ENCODE peak calls at places on chromosome 16, in ten cellular contexts. One of them, this sample, is unnamed.

GRCh38 chr16:53465606-53466290 is 31.5 kb downstream of the RBL2 start:
- DNase-seq in fibroblast of the aortic adventitia: peak
- DNase-seq in thyroid gland: no peak
- DNase-seq in CD8-positive, alpha-beta T cell: no peak
- DNase-seq in GM23338: no peak
- DNase-seq in heart left ventricle: no peak
- DNase-seq in BJ: no peak
- DNase-seq in testis: no peak
- DNase-seq in activated CD8-positive, alpha-beta T cell treated with anti-CD3 and anti-CD28 coated beads for 36 hours: no peak
- DNase-seq in OCI-LY7: no peak
- DNase-seq in this sample: no peak

GRCh38 chr16:60142991-60143705 is 1409.0 kb upstream of the GOT2 start:
- DNase-seq in fibroblast of the aortic adventitia: no peak
- DNase-seq in thyroid gland: no peak
- DNase-seq in CD8-positive, alpha-beta T cell: no peak
- DNase-seq in GM23338: peak
- DNase-seq in heart left ventricle: no peak
- DNase-seq in BJ: no peak
- DNase-seq in testis: no peak
- DNase-seq in activated CD8-positive, alpha-beta T cell treated with anti-CD3 and anti-CD28 coated beads for 36 hours: no peak
- DNase-seq in OCI-LY7: no peak
- DNase-seq in this sample: no peak

GRCh38 chr16:66308096-66308495 is 58.4 kb upstream of the CDH5 start:
- DNase-seq in fibroblast of the aortic adventitia: no peak
- DNase-seq in thyroid gland: no peak
- DNase-seq in CD8-positive, alpha-beta T cell: no peak
- DNase-seq in GM23338: no peak
- DNase-seq in heart left ventricle: no peak
- DNase-seq in BJ: no peak
- DNase-seq in testis: no peak
- DNase-seq in activated CD8-positive, alpha-beta T cell treated with anti-CD3 and anti-CD28 coated beads for 36 hours: no peak
- DNase-seq in OCI-LY7: no peak
- DNase-seq in this sample: no peak

GRCh38 chr16:80803341-80804060 is 897 bp downstream of the CDYL2 start:
- DNase-seq in fibroblast of the aortic adventitia: no peak
- DNase-seq in thyroid gland: peak
- DNase-seq in CD8-positive, alpha-beta T cell: peak
- DNase-seq in GM23338: peak
- DNase-seq in heart left ventricle: peak
- DNase-seq in BJ: no peak
- DNase-seq in testis: peak
- DNase-seq in activated CD8-positive, alpha-beta T cell treated with anti-CD3 and anti-CD28 coated beads for 36 hours: peak
- DNase-seq in OCI-LY7: peak
- DNase-seq in this sample: no peak

GRCh38 chr16:86294535-86294934 is 215.8 kb upstream of the FOXF1 start:
- DNase-seq in fibroblast of the aortic adventitia: peak
- DNase-seq in thyroid gland: no peak
- DNase-seq in CD8-positive, alpha-beta T cell: no peak
- DNase-seq in GM23338: no peak
- DNase-seq in heart left ventricle: no peak
- DNase-seq in BJ: no peak
- DNase-seq in testis: no peak
- DNase-seq in activated CD8-positive, alpha-beta T cell treated with anti-CD3 and anti-CD28 coated beads for 36 hours: no peak
- DNase-seq in OCI-LY7: no peak
- DNase-seq in this sample: no peak

GRCh38 chr16:89687092-89687940 is 827 bp downstream of the CDK10 start:
- DNase-seq in fibroblast of the aortic adventitia: peak
- DNase-seq in thyroid gland: peak
- DNase-seq in CD8-positive, alpha-beta T cell: no peak
- DNase-seq in GM23338: peak
- DNase-seq in heart left ventricle: no peak
- DNase-seq in BJ: peak
- DNase-seq in testis: no peak
- DNase-seq in activated CD8-positive, alpha-beta T cell treated with anti-CD3 and anti-CD28 coated beads for 36 hours: peak
- DNase-seq in OCI-LY7: peak
- DNase-seq in this sample: no peak

GRCh38 chr16:1654505-1655268 is 23.4 kb upstream of the JPT2 start:
- DNase-seq in fibroblast of the aortic adventitia: no peak
- DNase-seq in thyroid gland: no peak
- DNase-seq in CD8-positive, alpha-beta T cell: no peak
- DNase-seq in GM23338: no peak
- DNase-seq in heart left ventricle: no peak
- DNase-seq in BJ: no peak
- DNase-seq in testis: peak
- DNase-seq in activated CD8-positive, alpha-beta T cell treated with anti-CD3 and anti-CD28 coated beads for 36 hours: no peak
- DNase-seq in OCI-LY7: no peak
- DNase-seq in this sample: no peak

GRCh38 chr16:76386784-76387183 is 109.6 kb downstream of the CNTNAP4 start:
- DNase-seq in fibroblast of the aortic adventitia: peak
- DNase-seq in thyroid gland: no peak
- DNase-seq in CD8-positive, alpha-beta T cell: no peak
- DNase-seq in GM23338: no peak
- DNase-seq in heart left ventricle: no peak
- DNase-seq in BJ: no peak
- DNase-seq in testis: no peak
- DNase-seq in activated CD8-positive, alpha-beta T cell treated with anti-CD3 and anti-CD28 coated beads for 36 hours: no peak
- DNase-seq in OCI-LY7: no peak
- DNase-seq in this sample: no peak

GRCh38 chr16:22092143-22092933 is at the start of gene VWA3A:
- DNase-seq in fibroblast of the aortic adventitia: peak
- DNase-seq in thyroid gland: peak
- DNase-seq in CD8-positive, alpha-beta T cell: no peak
- DNase-seq in GM23338: peak
- DNase-seq in heart left ventricle: no peak
- DNase-seq in BJ: peak
- DNase-seq in testis: no peak
- DNase-seq in activated CD8-positive, alpha-beta T cell treated with anti-CD3 and anti-CD28 coated beads for 36 hours: no peak
- DNase-seq in OCI-LY7: no peak
- DNase-seq in this sample: no peak

GRCh38 chr16:4089811-4090293 is 26.4 kb downstream of the ADCY9 start:
- DNase-seq in fibroblast of the aortic adventitia: no peak
- DNase-seq in thyroid gland: no peak
- DNase-seq in CD8-positive, alpha-beta T cell: no peak
- DNase-seq in GM23338: no peak
- DNase-seq in heart left ventricle: no peak
- DNase-seq in BJ: no peak
- DNase-seq in testis: no peak
- DNase-seq in activated CD8-positive, alpha-beta T cell treated with anti-CD3 and anti-CD28 coated beads for 36 hours: no peak
- DNase-seq in OCI-LY7: no peak
- DNase-seq in this sample: no peak

GRCh38 chr16:35523991-35524390 is 2064.6 kb downstream of the TP53TG3F start:
- DNase-seq in fibroblast of the aortic adventitia: no peak
- DNase-seq in thyroid gland: no peak
- DNase-seq in CD8-positive, alpha-beta T cell: no peak
- DNase-seq in GM23338: no peak
- DNase-seq in heart left ventricle: no peak
- DNase-seq in BJ: no peak
- DNase-seq in testis: no peak
- DNase-seq in activated CD8-positive, alpha-beta T cell treated with anti-CD3 and anti-CD28 coated beads for 36 hours: no peak
- DNase-seq in OCI-LY7: no peak
- DNase-seq in this sample: no peak

GRCh38 chr16:55033225-55034156 is 102.8 kb downstream of the IRX5 start:
- DNase-seq in fibroblast of the aortic adventitia: no peak
- DNase-seq in thyroid gland: no peak
- DNase-seq in CD8-positive, alpha-beta T cell: no peak
- DNase-seq in GM23338: no peak
- DNase-seq in heart left ventricle: no peak
- DNase-seq in BJ: no peak
- DNase-seq in testis: no peak
- DNase-seq in activated CD8-positive, alpha-beta T cell treated with anti-CD3 and anti-CD28 coated beads for 36 hours: no peak
- DNase-seq in OCI-LY7: no peak
- DNase-seq in this sample: no peak
- TF ChIP-seq CTCF in fibroblast of the aortic adventitia: no peak
- TF ChIP-seq CTCF in thyroid gland: no peak
- TF ChIP-seq CTCF in CD8-positive, alpha-beta T cell: no peak
- TF ChIP-seq CTCF in GM23338: no peak
- TF ChIP-seq CTCF in heart left ventricle: no peak
- TF ChIP-seq CTCF in BJ: no peak
- TF ChIP-seq CTCF in testis: no peak
- TF ChIP-seq CTCF in activated CD8-positive, alpha-beta T cell treated with anti-CD3 and anti-CD28 coated beads for 36 hours: no peak
- TF ChIP-seq CTCF in OCI-LY7: peak
- TF ChIP-seq CTCF in this sample: no peak

GRCh38 chr16:26963109-26963508 is 103.6 kb upstream of the C16orf82 start:
- DNase-seq in fibroblast of the aortic adventitia: peak
- DNase-seq in thyroid gland: no peak
- DNase-seq in CD8-positive, alpha-beta T cell: no peak
- DNase-seq in GM23338: peak
- DNase-seq in heart left ventricle: no peak
- DNase-seq in BJ: no peak
- DNase-seq in testis: peak
- DNase-seq in activated CD8-positive, alpha-beta T cell treated with anti-CD3 and anti-CD28 coated beads for 36 hours: peak
- DNase-seq in OCI-LY7: peak
- DNase-seq in this sample: no peak
- TF ChIP-seq CTCF in fibroblast of the aortic adventitia: peak
- TF ChIP-seq CTCF in thyroid gland: no peak
- TF ChIP-seq CTCF in CD8-positive, alpha-beta T cell: no peak
- TF ChIP-seq CTCF in GM23338: peak
- TF ChIP-seq CTCF in heart left ventricle: no peak
- TF ChIP-seq CTCF in BJ: peak
- TF ChIP-seq CTCF in testis: no peak
- TF ChIP-seq CTCF in activated CD8-positive, alpha-beta T cell treated with anti-CD3 and anti-CD28 coated beads for 36 hours: no peak
- TF ChIP-seq CTCF in OCI-LY7: peak
- TF ChIP-seq CTCF in this sample: no peak

GRCh38 chr16:73483934-73484712 is 436.2 kb upstream of the ZFHX3 start:
- DNase-seq in fibroblast of the aortic adventitia: no peak
- DNase-seq in thyroid gland: no peak
- DNase-seq in CD8-positive, alpha-beta T cell: no peak
- DNase-seq in GM23338: peak
- DNase-seq in heart left ventricle: no peak
- DNase-seq in BJ: no peak
- DNase-seq in testis: no peak
- DNase-seq in activated CD8-positive, alpha-beta T cell treated with anti-CD3 and anti-CD28 coated beads for 36 hours: no peak
- DNase-seq in OCI-LY7: no peak
- DNase-seq in this sample: peak
- TF ChIP-seq CTCF in fibroblast of the aortic adventitia: no peak
- TF ChIP-seq CTCF in thyroid gland: no peak
- TF ChIP-seq CTCF in CD8-positive, alpha-beta T cell: no peak
- TF ChIP-seq CTCF in GM23338: no peak
- TF ChIP-seq CTCF in heart left ventricle: no peak
- TF ChIP-seq CTCF in BJ: no peak
- TF ChIP-seq CTCF in testis: no peak
- TF ChIP-seq CTCF in activated CD8-positive, alpha-beta T cell treated with anti-CD3 and anti-CD28 coated beads for 36 hours: no peak
- TF ChIP-seq CTCF in OCI-LY7: no peak
- TF ChIP-seq CTCF in this sample: no peak

GRCh38 chr16:2968738-2969544 is at the start of gene PAQR4:
- DNase-seq in fibroblast of the aortic adventitia: peak
- DNase-seq in thyroid gland: peak
- DNase-seq in CD8-positive, alpha-beta T cell: peak
- DNase-seq in GM23338: peak
- DNase-seq in heart left ventricle: peak
- DNase-seq in BJ: peak
- DNase-seq in testis: peak
- DNase-seq in activated CD8-positive, alpha-beta T cell treated with anti-CD3 and anti-CD28 coated beads for 36 hours: peak
- DNase-seq in OCI-LY7: peak
- DNase-seq in this sample: peak

GRCh38 chr16:2970563-2970962 is 1.4 kb downstream of the PAQR4 start:
- DNase-seq in fibroblast of the aortic adventitia: no peak
- DNase-seq in thyroid gland: no peak
- DNase-seq in CD8-positive, alpha-beta T cell: no peak
- DNase-seq in GM23338: no peak
- DNase-seq in heart left ventricle: no peak
- DNase-seq in BJ: no peak
- DNase-seq in testis: no peak
- DNase-seq in activated CD8-positive, alpha-beta T cell treated with anti-CD3 and anti-CD28 coated beads for 36 hours: no peak
- DNase-seq in OCI-LY7: no peak
- DNase-seq in this sample: no peak

GRCh38 chr16:2968368-2968737 is 795 bp upstream of the PAQR4 start:
- DNase-seq in fibroblast of the aortic adventitia: no peak
- DNase-seq in thyroid gland: no peak
- DNase-seq in CD8-positive, alpha-beta T cell: no peak
- DNase-seq in GM23338: peak
- DNase-seq in heart left ventricle: no peak
- DNase-seq in BJ: no peak
- DNase-seq in testis: no peak
- DNase-seq in activated CD8-positive, alpha-beta T cell treated with anti-CD3 and anti-CD28 coated beads for 36 hours: no peak
- DNase-seq in OCI-LY7: peak
- DNase-seq in this sample: no peak

GRCh38 chr16:2971134-2971984 is 2.2 kb downstream of the PAQR4 start:
- DNase-seq in fibroblast of the aortic adventitia: no peak
- DNase-seq in thyroid gland: no peak
- DNase-seq in CD8-positive, alpha-beta T cell: no peak
- DNase-seq in GM23338: no peak
- DNase-seq in heart left ventricle: no peak
- DNase-seq in BJ: no peak
- DNase-seq in testis: no peak
- DNase-seq in activated CD8-positive, alpha-beta T cell treated with anti-CD3 and anti-CD28 coated beads for 36 hours: no peak
- DNase-seq in OCI-LY7: no peak
- DNase-seq in this sample: no peak

DNA sequence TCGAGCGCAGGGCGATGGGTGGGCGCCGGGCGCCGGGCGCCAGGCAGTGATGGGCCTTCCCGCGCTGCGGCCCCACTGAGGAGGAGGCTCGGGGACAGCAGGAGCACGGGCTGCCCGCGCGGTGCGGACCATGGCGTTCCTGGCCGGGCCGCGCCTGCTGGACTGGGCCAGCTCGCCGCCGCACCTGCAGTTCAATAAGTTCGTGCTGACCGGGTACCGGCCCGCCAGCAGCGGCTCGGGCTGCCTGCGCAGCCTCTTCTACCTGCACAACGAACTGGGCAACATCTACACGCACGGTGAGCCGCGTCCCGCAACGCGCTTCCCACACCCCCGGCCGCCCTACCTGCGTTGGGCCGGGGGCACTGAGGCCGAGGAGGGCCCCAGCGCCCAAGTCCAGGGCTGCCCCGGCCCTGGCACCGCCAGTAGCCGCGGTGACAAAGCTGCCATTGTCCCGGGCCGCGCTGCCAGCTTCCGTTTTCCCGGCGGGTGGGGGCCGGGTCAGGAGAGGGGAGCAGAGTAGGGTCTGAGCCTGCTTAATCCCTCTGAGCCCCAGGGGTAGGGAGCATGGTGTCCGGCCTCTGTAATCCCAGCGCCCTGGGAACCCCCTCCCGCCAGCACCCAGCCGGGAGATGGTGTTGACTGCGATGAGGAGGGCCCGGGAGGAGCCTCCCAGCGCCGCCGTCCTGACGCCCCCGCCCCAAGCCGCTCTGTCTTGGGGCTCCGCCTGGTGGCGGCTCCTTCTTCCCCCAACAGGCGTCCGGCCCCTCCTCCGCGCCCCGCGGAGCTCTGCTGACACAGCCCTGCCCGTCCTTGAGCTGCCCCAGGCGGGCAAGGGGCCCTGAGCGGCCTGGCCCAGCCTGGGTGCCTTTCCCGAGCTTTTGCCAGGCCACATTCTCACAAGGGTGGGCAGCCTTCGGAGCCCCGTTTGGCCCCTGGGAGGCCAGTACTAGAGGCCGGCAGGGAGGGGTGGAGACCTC is 685 bp downstream of the PAQR4 start:
- DNase-seq in fibroblast of the aortic adventitia: peak
- DNase-seq in thyroid gland: no peak
- DNase-seq in CD8-positive, alpha-beta T cell: peak
- DNase-seq in GM23338: peak
- DNase-seq in heart left ventricle: peak
- DNase-seq in BJ: no peak
- DNase-seq in testis: no peak
- DNase-seq in activated CD8-positive, alpha-beta T cell treated with anti-CD3 and anti-CD28 coated beads for 36 hours: peak
- DNase-seq in OCI-LY7: peak
- DNase-seq in this sample: no peak
- TF ChIP-seq CTCF in fibroblast of the aortic adventitia: peak
- TF ChIP-seq CTCF in thyroid gland: no peak
- TF ChIP-seq CTCF in CD8-positive, alpha-beta T cell: no peak
- TF ChIP-seq CTCF in GM23338: peak
- TF ChIP-seq CTCF in heart left ventricle: peak
- TF ChIP-seq CTCF in BJ: peak
- TF ChIP-seq CTCF in testis: no peak
- TF ChIP-seq CTCF in activated CD8-positive, alpha-beta T cell treated with anti-CD3 and anti-CD28 coated beads for 36 hours: peak
- TF ChIP-seq CTCF in OCI-LY7: peak
- TF ChIP-seq CTCF in this sample: peak

This sample was measured in osteocyte.